ENCODE peak calls at places on chromosome 3, in nine cellular contexts. U is A549, I is NB4, K is cardiac fibroblast, G is SK-N-SH, F is heart right ventricle, X is epithelial cell of esophagus, O is HFFc6, D is fibroblast of villous mesenchyme. W is an unnamed sample.

GRCh38 chr3:25084016-25084415 is 344.0 kb upstream of the RARB start:
- DNase-seq in D (no peak), O (no peak), X (no peak), F (no peak), G (no peak), K (no peak), I (no peak), U (no peak), W (no peak)

GRCh38 chr3:112124901-112125607 is 8.0 kb downstream of the GCSAM start:
- DNase-seq in U (no peak), X (no peak), O (no peak), F (no peak), G (no peak), K (no peak), I (no peak), D (no peak), W (no peak)

GRCh38 chr3:93843981-93844380 is 129.7 kb downstream of the PROS1 start:
- DNase-seq in F (no peak), K (peak), X (peak), U (peak), G (no peak), O (peak), D (peak), I (no peak), W (no peak)

GRCh38 chr3:195609229-195609628 is 25.5 kb upstream of the APOD start:
- DNase-seq in D (no peak), K (no peak), U (no peak), X (no peak), I (no peak), G (no peak), F (no peak), O (no peak), W (no peak)

GRCh38 chr3:65955792-65956477 is 82.8 kb downstream of the MAGI1 start:
- DNase-seq in F (no peak), U (peak), I (no peak), O (peak), K (peak), G (no peak), X (peak), D (peak), W (no peak)

GRCh38 chr3:172856766-172857742 is 106.5 kb downstream of the ECT2 start:
- DNase-seq in U (no peak), O (no peak), G (no peak), D (no peak), K (peak), F (peak), X (no peak), I (no peak), W (no peak)

GRCh38 chr3:171187706-171188290 is 161.3 kb upstream of the SLC2A2 start:
- DNase-seq in I (peak), X (peak), F (no peak), D (peak), G (peak), O (no peak), K (peak), U (peak), W (no peak)

GRCh38 chr3:21055015-21055414 is 696.0 kb downstream of the ZNF385D start:
- DNase-seq in G (no peak), O (no peak), K (no peak), U (no peak), I (no peak), X (no peak), D (no peak), F (no peak), W (no peak)

GRCh38 chr3:146834917-146835316 is 229.8 kb upstream of the PLSCR5 start:
- DNase-seq in U (no peak), O (no peak), X (no peak), G (no peak), K (peak), F (no peak), I (no peak), D (no peak), W (no peak)

GRCh38 chr3:13934315-13934714 is 54.4 kb upstream of the WNT7A start:
- DNase-seq in F (no peak), O (no peak), X (no peak), I (no peak), U (no peak), K (no peak), G (no peak), D (no peak), W (no peak)

GRCh38 chr3:156859578-156859977 is 33.4 kb downstream of the LEKR1 start:
- DNase-seq in K (no peak), O (no peak), U (no peak), G (no peak), I (no peak), X (no peak), F (no peak), D (no peak), W (no peak)

GRCh38 chr3:162777118-162777517 is 1280.5 kb downstream of the OTOL1 start:
- DNase-seq in K (no peak), U (peak), G (no peak), I (no peak), D (peak), X (no peak), F (no peak), O (no peak), W (no peak)
- TF ChIP-seq CTCF in K (no peak), U (peak), G (no peak), I (no peak), D (peak), X (no peak), F (no peak), O (no peak), W (no peak)

GRCh38 chr3:151428386-151428785 is 32.5 kb downstream of the IGSF10 start:
- DNase-seq in G (no peak), F (no peak), U (no peak), K (no peak), I (no peak), D (no peak), O (no peak), X (no peak), W (no peak)

GRCh38 chr3:151423091-151423490 is 37.8 kb downstream of the IGSF10 start:
- DNase-seq in G (no peak), O (no peak), F (no peak), D (no peak), U (no peak), K (no peak), I (no peak), X (no peak), W (no peak)

GRCh38 chr3:151421956-151422355 is 37.4 kb upstream of the P2RY12 start:
- DNase-seq in U (no peak), G (no peak), K (no peak), D (no peak), X (no peak), I (peak), O (no peak), F (no peak), W (no peak)

GRCh38 chr3:151426337-151426648 is 34.6 kb downstream of the IGSF10 start:
- DNase-seq in K (no peak), F (no peak), I (peak), G (no peak), D (no peak), X (no peak), O (no peak), U (no peak), W (no peak)

GRCh38 chr3:151425640-151426336 is 35.1 kb downstream of the IGSF10 start:
- DNase-seq in D (no peak), G (no peak), O (peak), X (no peak), F (no peak), U (no peak), K (peak), I (no peak), W (no peak)
- TF ChIP-seq CTCF in D (peak), G (peak), O (peak), X (peak), F (no peak), U (peak), K (peak), I (peak), W (no peak)

DNA sequence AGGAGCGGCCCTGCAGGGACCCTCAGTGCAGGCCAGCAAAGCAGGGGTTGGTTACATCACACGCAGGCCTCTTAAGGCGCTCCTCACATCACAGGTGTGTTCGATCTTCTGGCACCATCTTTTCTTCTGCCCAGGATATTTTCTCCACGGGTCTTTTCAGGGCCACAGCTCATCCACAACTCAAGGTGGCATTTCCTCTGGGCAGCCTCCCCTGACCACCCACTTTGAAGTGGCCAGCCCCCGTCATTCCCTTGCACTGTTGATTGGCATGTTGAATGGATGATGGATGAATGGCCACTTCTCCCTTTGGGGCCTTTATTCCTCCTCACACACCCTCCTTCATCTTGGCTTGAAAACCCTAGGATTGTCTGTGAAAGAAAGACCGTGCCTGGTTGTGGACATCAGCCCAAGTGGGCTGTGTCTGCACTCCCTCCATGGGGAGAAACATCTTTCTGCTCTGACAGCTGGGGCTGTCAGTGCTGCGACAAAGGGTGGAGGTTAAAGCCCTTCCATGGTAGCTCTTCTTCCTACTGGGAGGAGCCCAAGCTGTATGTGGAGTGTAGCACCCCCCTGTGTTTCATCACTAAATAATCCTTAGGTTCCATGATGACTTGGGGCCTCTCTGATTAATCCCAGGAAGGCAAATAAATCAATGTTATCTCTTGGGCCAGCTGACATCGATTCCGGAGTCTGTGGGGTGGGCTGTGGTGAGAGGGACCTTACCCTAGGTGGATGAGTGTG is 102.5 kb downstream of the EPHB1 start:
- DNase-seq in I (no peak), O (no peak), F (no peak), K (no peak), D (no peak), U (no peak), G (no peak), X (no peak), W (no peak)
- TF ChIP-seq CTCF in I (no peak), O (no peak), F (no peak), K (no peak), D (no peak), U (no peak), G (no peak), X (no peak), W (no peak)

GRCh38 chr3:4722103-4722502 is 229.0 kb downstream of the ITPR1 start:
- DNase-seq in I (peak), D (peak), O (peak), X (peak), F (peak), U (peak), G (peak), K (peak), W (no peak)
- TF ChIP-seq CTCF in I (peak), D (peak), O (peak), X (peak), F (peak), U (peak), G (peak), K (peak), W (no peak)

GRCh38 chr3:113243071-113243470 is 31.7 kb downstream of the BOC start:
- DNase-seq in X (no peak), D (no peak), O (no peak), K (no peak), G (no peak), F (no peak), I (no peak), U (no peak), W (no peak)

GRCh38 chr3:113240841-113241240 is 29.5 kb downstream of the BOC start:
- DNase-seq in X (no peak), O (no peak), I (no peak), U (no peak), F (no peak), G (no peak), K (no peak), D (no peak), W (no peak)

GRCh38 chr3:113241292-113242033 is 30.1 kb downstream of the BOC start:
- DNase-seq in X (no peak), U (no peak), F (no peak), O (no peak), D (no peak), K (peak), G (peak), I (peak), W (no peak)

GRCh38 chr3:113243846-113244245 is 32.5 kb downstream of the BOC start:
- DNase-seq in O (no peak), G (no peak), X (no peak), F (no peak), U (no peak), D (no peak), K (no peak), I (no peak), W (no peak)

GRCh38 chr3:113242091-113242581 is 30.8 kb downstream of the BOC start:
- DNase-seq in G (no peak), U (no peak), F (no peak), D (peak), X (no peak), I (peak), K (peak), O (peak), W (no peak)
- TF ChIP-seq CTCF in G (no peak), U (no peak), F (no peak), D (no peak), X (no peak), I (no peak), K (no peak), O (no peak), W (no peak)

GRCh38 chr3:163043074-163043473 is 1546.5 kb downstream of the OTOL1 start:
- DNase-seq in F (no peak), X (peak), U (peak), D (peak), O (no peak), K (peak), G (no peak), I (no peak), W (no peak)
- TF ChIP-seq CTCF in F (no peak), X (peak), U (no peak), D (peak), O (peak), K (peak), G (peak), I (no peak), W (no peak)

DNA sequence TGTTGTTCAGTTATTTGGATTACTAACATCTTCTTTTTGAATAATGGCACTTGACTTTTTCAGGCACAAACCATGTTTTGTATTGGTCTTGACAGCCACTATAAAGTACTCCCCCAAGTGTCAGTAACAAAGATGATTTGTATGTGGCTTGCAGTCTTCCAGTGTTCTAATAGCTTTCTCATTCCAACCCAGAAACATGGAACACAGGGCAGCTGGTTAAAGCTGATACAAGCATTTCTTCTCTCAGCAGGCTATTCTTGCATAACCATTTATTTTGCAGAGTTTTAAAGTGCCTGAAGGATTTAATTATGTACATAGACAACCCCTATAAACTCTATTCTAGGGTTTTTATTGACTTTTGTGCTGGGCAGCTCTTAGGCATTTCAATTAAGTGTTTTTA is 420.4 kb downstream of the MECOM start:
- DNase-seq in O (no peak), G (no peak), F (no peak), I (no peak), X (no peak), U (no peak), D (peak), K (peak), W (no peak)
- TF ChIP-seq CTCF in O (no peak), G (no peak), F (no peak), I (no peak), X (no peak), U (no peak), D (no peak), K (no peak), W (no peak)

GRCh38 chr3:193711165-193711485 is 118.1 kb downstream of the OPA1 start:
- DNase-seq in X (no peak), K (no peak), I (no peak), O (no peak), U (no peak), G (no peak), F (no peak), D (no peak), W (no peak)
- TF ChIP-seq CTCF in X (no peak), K (no peak), I (no peak), O (no peak), U (no peak), G (no peak), F (no peak), D (no peak), W (no peak)